ENCODE peak calls at places on chromosomes 2 and 18, in nine cellular contexts. E, T, K, O, S, H, X, J and F are unnamed samples. For H3K4me1 and H3K36me3, the result is how much of the 10 kb centered on the place peaks cover.

GRCh38 chr2:130183500-130184373 is 1.7 kb downstream of the MZT2B start:
- DNase-seq in E (peak), T (no peak), K (no peak), O (peak), S (peak), H (no peak), X (no peak), J (peak), F (no peak)

GRCh38 chr2:27544143-27544821 is 38.6 kb upstream of the ZNF512 start:
- DNase-seq in E (no peak), T (no peak), K (no peak), O (no peak), S (no peak), H (no peak), X (no peak), J (no peak), F (no peak)

GRCh38 chr2:190636362-190636761 is 12.5 kb upstream of the NAB1 start:
- DNase-seq in E (peak), T (no peak), K (no peak), O (peak), S (no peak), H (no peak), X (peak), J (peak), F (peak)

GRCh38 chr2:174014021-174014698 is 49.0 kb upstream of the SP3 start:
- DNase-seq in E (no peak), T (no peak), K (no peak), O (no peak), S (no peak), H (no peak), X (peak), J (no peak), F (no peak)

GRCh38 chr2:156852210-156852609 is 405.3 kb upstream of the GALNT5 start:
- DNase-seq in E (no peak), T (no peak), K (no peak), O (no peak), S (no peak), H (no peak), X (no peak), J (no peak), F (no peak)

GRCh38 chr2:226985227-226985946 is 149.5 kb downstream of the RHBDD1 start:
- DNase-seq in E (peak), T (peak), K (peak), O (peak), S (peak), H (peak), X (peak), J (peak), F (peak)

GRCh38 chr2:38440655-38441054 is 63.6 kb upstream of the ATL2 start:
- DNase-seq in E (no peak), T (no peak), K (peak), O (no peak), S (no peak), H (peak), X (no peak), J (no peak), F (no peak)

GRCh38 chr2:172968061-172968469 is 107.6 kb upstream of the MAP3K20 start:
- DNase-seq in E (peak), T (no peak), K (no peak), O (peak), S (no peak), H (no peak), X (no peak), J (peak), F (peak)

GRCh38 chr2:240786871-240787311 is 33.1 kb downstream of the KIF1A start:
- DNase-seq in E (no peak), T (no peak), K (no peak), O (no peak), S (no peak), H (no peak), X (no peak), J (no peak), F (no peak)

GRCh38 chr2:106068415-106068814 is 125.7 kb downstream of the UXS1 start:
- DNase-seq in E (peak), T (no peak), K (no peak), O (no peak), S (no peak), H (no peak), X (no peak), J (no peak), F (peak)

GRCh38 chr18:11887305-11888262 is 20.5 kb downstream of the MPPE1 start:
- DNase-seq in E (no peak), T (no peak), K (no peak), O (no peak), S (no peak), H (peak), X (peak), J (peak), F (no peak)

GRCh38 chr2:227871375-227871788 is at the start of gene DAW1:
- DNase-seq in E (peak), T (no peak), K (peak), O (peak), S (no peak), H (peak), X (peak), J (peak), F (peak)

GRCh38 chr2:169225233-169225750 is 137.0 kb downstream of the LRP2 start:
- DNase-seq in E (no peak), T (no peak), K (no peak), O (no peak), S (no peak), H (no peak), X (no peak), J (no peak), F (no peak)

GRCh38 chr18:46053368-46054095 is 18.5 kb downstream of the PSTPIP2 start:
- DNase-seq in E (peak), T (no peak), K (no peak), O (no peak), S (no peak), H (no peak), X (no peak), J (no peak), F (peak)

GRCh38 chr18:11962586-11962985 is 18.7 kb upstream of the IMPA2 start:
- DNase-seq in E (no peak), T (no peak), K (peak), O (peak), S (no peak), H (no peak), X (no peak), J (no peak), F (no peak)

GRCh38 chr2:234964631-234965461 is 13.0 kb downstream of the SH3BP4 start:
- DNase-seq in E (no peak), T (peak), K (no peak), O (peak), S (no peak), H (peak), X (no peak), J (peak), F (no peak)

GRCh38 chr18:54590945-54591344 is at the start of gene DYNAP:
- DNase-seq in E (no peak), T (no peak), K (no peak), O (no peak), S (no peak), H (no peak), X (no peak), J (no peak), F (no peak)

GRCh38 chr18:43970656-43971055 is 693.4 kb upstream of the SYT4 start:
- DNase-seq in E (no peak), T (no peak), K (no peak), O (peak), S (no peak), H (no peak), X (no peak), J (peak), F (peak)

GRCh38 chr2:232626584-232626983 is 6.8 kb upstream of the EFHD1 start:
- DNase-seq in E (no peak), T (no peak), K (no peak), O (no peak), S (no peak), H (no peak), X (no peak), J (no peak), F (no peak)

GRCh38 chr2:109727929-109728447 is 66.1 kb upstream of the RGPD5 start:
- DNase-seq in E (no peak), T (no peak), K (no peak), O (no peak), S (no peak), H (peak), X (no peak), J (no peak), F (no peak)

GRCh38 chr2:102149644-102150455 is 7.3 kb downstream of the IL1R1 start:
- DNase-seq in E (no peak), T (no peak), K (no peak), O (no peak), S (no peak), H (no peak), X (peak), J (peak), F (no peak)

GRCh38 chr2:1504311-1504750 is 91.1 kb downstream of the TPO start:
- DNase-seq in E (no peak), T (no peak), K (no peak), O (no peak), S (no peak), H (no peak), X (no peak), J (no peak), F (no peak)

GRCh38 chr2:23452853-23453420 is 68.0 kb downstream of the KLHL29 start:
- DNase-seq in E (peak), T (no peak), K (no peak), O (peak), S (no peak), H (no peak), X (no peak), J (peak), F (no peak)

GRCh38 chr2:232887171-232887850 is 17.2 kb downstream of the SNORC start:
- DNase-seq in E (no peak), T (no peak), K (no peak), O (no peak), S (peak), H (peak), X (no peak), J (no peak), F (no peak)

GRCh38 chr2:157874997-157875719 is 972 bp downstream of the ACVR1 start:
- DNase-seq in E (peak), T (no peak), K (peak), O (peak), S (peak), H (peak), X (peak), J (peak), F (peak)

GRCh38 chr2:136118819-136119716 is 1.1 kb upstream of the CXCR4 start:
- DNase-seq in E (no peak), T (no peak), K (peak), O (peak), S (peak), H (peak), X (peak), J (no peak), F (peak)
- H3K9ac ChIP-seq in E (no peak), T (no peak), K (no peak), O (no peak), S (no peak), H (peak), X (peak), J (no peak), F (no peak)

DNA sequence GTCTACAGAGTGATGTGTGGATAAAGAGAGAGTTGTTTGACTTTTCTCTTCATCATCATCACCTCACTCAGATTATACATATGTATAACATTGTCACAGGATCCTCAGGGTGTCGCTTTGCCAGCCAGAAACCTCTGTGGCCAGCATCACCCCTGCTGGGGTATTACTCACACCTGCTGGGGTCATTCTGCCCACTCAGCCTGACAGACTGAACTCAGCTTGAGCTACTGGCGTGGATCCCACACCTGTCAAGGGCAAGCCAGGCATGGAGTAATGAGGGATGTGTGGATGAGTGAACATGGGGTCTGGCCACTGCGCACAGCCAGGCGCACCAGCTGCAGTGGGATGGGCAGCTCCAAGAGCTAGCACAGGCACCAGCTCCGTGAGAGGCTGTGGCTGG is 870.6 kb downstream of the CBLN2 start:
- DNase-seq in E (no peak), T (no peak), K (no peak), O (no peak), S (no peak), H (no peak), X (no peak), J (no peak), F (no peak)
- H3K4me1 ChIP-seq in E (under half), T (under half), K (under half), O (under half), S (under half), H (under half), X (under half), J (under half), F (under half)

DNA sequence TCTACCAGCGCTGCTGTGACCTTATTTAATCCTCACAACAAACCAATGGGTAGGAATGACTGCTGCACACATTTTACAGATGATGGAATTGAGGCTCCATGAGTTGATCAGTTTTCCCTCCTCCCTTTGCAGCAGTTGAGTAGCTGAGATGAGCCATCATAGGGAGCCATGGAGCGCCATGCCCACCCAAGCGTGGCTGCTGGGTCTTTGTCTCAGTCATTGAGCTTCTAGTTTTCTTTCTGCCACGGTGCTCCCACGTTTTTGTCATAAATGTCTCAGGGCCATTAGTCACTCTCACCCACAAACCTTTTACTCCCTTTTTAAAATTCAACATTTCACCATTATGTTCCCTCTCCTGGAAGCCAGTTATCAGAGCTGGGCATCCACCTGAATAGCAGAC is 45.8 kb downstream of the TMEM17 start:
- DNase-seq in E (no peak), T (no peak), K (no peak), O (no peak), S (no peak), H (no peak), X (no peak), J (no peak), F (no peak)
- H3K36me3 ChIP-seq in E (under half), T (under half), K (under half), O (under half), S (under half), H (under half), X (under half), J (under half), F (under half)

DNA sequence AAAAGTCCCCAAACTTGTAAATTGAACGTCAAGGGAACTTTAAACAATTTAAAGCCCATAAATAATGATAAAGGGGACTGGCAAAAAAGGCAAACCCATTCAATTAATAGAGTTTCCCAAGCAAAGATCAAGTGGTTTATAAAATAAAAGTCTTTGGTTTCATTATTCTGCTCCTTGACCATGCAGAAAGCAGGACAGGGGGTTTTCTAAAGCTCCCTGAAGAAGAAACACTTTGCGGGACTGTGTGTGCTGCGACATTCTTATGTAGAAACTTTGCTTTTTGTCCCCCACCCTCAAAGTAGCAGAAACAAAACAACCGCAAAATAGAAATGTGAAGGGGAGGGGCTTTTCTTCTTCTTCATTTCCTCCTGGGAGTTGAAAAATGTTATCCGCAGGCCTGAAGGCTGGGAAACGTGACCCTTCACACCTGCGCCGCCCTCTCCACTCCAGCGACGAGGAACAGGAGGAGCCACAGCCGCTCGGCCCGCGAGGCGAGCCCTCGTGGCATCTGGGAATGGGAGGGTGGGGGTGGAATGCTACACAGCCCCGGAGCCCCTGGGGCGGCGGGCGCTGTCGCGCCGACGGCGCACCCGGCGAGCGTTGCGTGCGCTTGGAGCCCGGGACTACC is 4.2 kb upstream of the GBX2 start:
- DNase-seq in E (no peak), T (no peak), K (no peak), O (no peak), S (peak), H (no peak), X (peak), J (no peak), F (no peak)
- H3K9ac ChIP-seq in E (no peak), T (no peak), K (no peak), O (no peak), S (no peak), H (no peak), X (no peak), J (no peak), F (no peak)